ENCODE peak calls at places on chromosomes 16 and 17, in four cellular contexts. One of them, this sample, is unnamed.

GRCh38 chr17:32980230-32980629 is 11.4 kb upstream of the SPACA3 start:
- DNase-seq in spleen: no peak
- DNase-seq in A549: no peak
- DNase-seq in esophagus squamous epithelium: no peak
- DNase-seq in this sample: no peak

GRCh38 chr16:79204486-79204885 is 396.1 kb downstream of the MAF start:
- DNase-seq in spleen: no peak
- DNase-seq in A549: no peak
- DNase-seq in esophagus squamous epithelium: no peak
- DNase-seq in this sample: no peak

GRCh38 chr16:28304214-28304613 is 11.9 kb downstream of the SBK1 start:
- DNase-seq in spleen: no peak
- DNase-seq in A549: no peak
- DNase-seq in esophagus squamous epithelium: no peak
- DNase-seq in this sample: no peak

GRCh38 chr16:65124596-65124995 is 2.7 kb upstream of the CDH11 start:
- DNase-seq in spleen: no peak
- DNase-seq in A549: no peak
- DNase-seq in esophagus squamous epithelium: no peak
- DNase-seq in this sample: no peak

GRCh38 chr17:8080799-8081219 is 6.7 kb downstream of the ALOX12B start:
- DNase-seq in spleen: peak
- DNase-seq in A549: no peak
- DNase-seq in esophagus squamous epithelium: no peak
- DNase-seq in this sample: no peak

GRCh38 chr16:964696-965395 is 5.9 kb downstream of the LMF1 start:
- DNase-seq in spleen: peak
- DNase-seq in A549: no peak
- DNase-seq in esophagus squamous epithelium: no peak
- DNase-seq in this sample: no peak

GRCh38 chr17:38605852-38606645 is at the start of gene SRCIN1:
- DNase-seq in spleen: peak
- DNase-seq in A549: peak
- DNase-seq in esophagus squamous epithelium: no peak
- DNase-seq in this sample: no peak

GRCh38 chr17:49217651-49218413 is 7.3 kb downstream of the ABI3 start:
- DNase-seq in spleen: peak
- DNase-seq in A549: no peak
- DNase-seq in esophagus squamous epithelium: no peak
- DNase-seq in this sample: no peak

GRCh38 chr16:64152010-64152767 is 969.7 kb downstream of the CDH11 start:
- DNase-seq in spleen: no peak
- DNase-seq in A549: no peak
- DNase-seq in esophagus squamous epithelium: no peak
- DNase-seq in this sample: no peak

GRCh38 chr16:10581507-10581906 is 1.1 kb upstream of the EMP2 start:
- DNase-seq in spleen: no peak
- DNase-seq in A549: no peak
- DNase-seq in esophagus squamous epithelium: no peak
- DNase-seq in this sample: no peak

GRCh38 chr17:63337579-63337978 is 108.5 kb downstream of the CYB561 start:
- DNase-seq in spleen: no peak
- DNase-seq in A549: no peak
- DNase-seq in esophagus squamous epithelium: no peak
- DNase-seq in this sample: no peak

GRCh38 chr16:68328151-68328859 is 17.5 kb downstream of the PRMT7 start:
- DNase-seq in spleen: peak
- DNase-seq in A549: peak
- DNase-seq in esophagus squamous epithelium: no peak
- DNase-seq in this sample: no peak

GRCh38 chr17:36082062-36082461 is 7.9 kb downstream of the CCL3 start:
- DNase-seq in spleen: no peak
- DNase-seq in A549: no peak
- DNase-seq in esophagus squamous epithelium: no peak
- DNase-seq in this sample: no peak

GRCh38 chr17:36731091-36731490 is 129.7 kb downstream of the MRM1 start:
- DNase-seq in spleen: no peak
- DNase-seq in A549: no peak
- DNase-seq in esophagus squamous epithelium: no peak
- DNase-seq in this sample: no peak

GRCh38 chr17:33049781-33050414 is 58.3 kb downstream of the SPACA3 start:
- DNase-seq in spleen: no peak
- DNase-seq in A549: peak
- DNase-seq in esophagus squamous epithelium: no peak
- DNase-seq in this sample: peak

GRCh38 chr16:55471448-55472097 is 7.4 kb upstream of the MMP2 start:
- DNase-seq in spleen: no peak
- DNase-seq in A549: no peak
- DNase-seq in esophagus squamous epithelium: no peak
- DNase-seq in this sample: no peak

GRCh38 chr16:55703003-55704001 is 47.5 kb downstream of the SLC6A2 start:
- DNase-seq in spleen: no peak
- DNase-seq in A549: peak
- DNase-seq in esophagus squamous epithelium: no peak
- DNase-seq in this sample: no peak

GRCh38 chr17:12902046-12902445 is 112.7 kb downstream of the ARHGAP44 start:
- DNase-seq in spleen: no peak
- DNase-seq in A549: no peak
- DNase-seq in esophagus squamous epithelium: no peak
- DNase-seq in this sample: no peak

GRCh38 chr17:66670211-66670610 is 164.7 kb upstream of the CACNG5 start:
- DNase-seq in spleen: no peak
- DNase-seq in A549: no peak
- DNase-seq in esophagus squamous epithelium: no peak
- DNase-seq in this sample: no peak

GRCh38 chr17:77444653-77445029 is 303.9 kb downstream of the SEC14L1 start:
- DNase-seq in spleen: no peak
- DNase-seq in A549: no peak
- DNase-seq in esophagus squamous epithelium: no peak
- DNase-seq in this sample: no peak

GRCh38 chr16:74760007-74760767 is 14.4 kb downstream of the FA2H start:
- DNase-seq in spleen: peak
- DNase-seq in A549: peak
- DNase-seq in esophagus squamous epithelium: no peak
- DNase-seq in this sample: no peak

GRCh38 chr16:24013733-24014645 is 178.2 kb downstream of the PRKCB start:
- DNase-seq in spleen: peak
- DNase-seq in A549: no peak
- DNase-seq in esophagus squamous epithelium: peak
- DNase-seq in this sample: no peak

GRCh38 chr17:43169561-43170139 is 1.4 kb upstream of the NBR1 start:
- DNase-seq in spleen: peak
- DNase-seq in A549: peak
- DNase-seq in esophagus squamous epithelium: no peak
- DNase-seq in this sample: no peak

GRCh38 chr17:43175213-43176118 is 4.5 kb downstream of the NBR1 start:
- DNase-seq in spleen: no peak
- DNase-seq in A549: no peak
- DNase-seq in esophagus squamous epithelium: no peak
- DNase-seq in this sample: no peak

GRCh38 chr17:43170766-43171681 is at the start of gene NBR1:
- DNase-seq in spleen: peak
- DNase-seq in A549: peak
- DNase-seq in esophagus squamous epithelium: peak
- DNase-seq in this sample: peak

GRCh38 chr17:43170140-43170765 is 761 bp upstream of the NBR1 start:
- DNase-seq in spleen: peak
- DNase-seq in A549: peak
- DNase-seq in esophagus squamous epithelium: peak
- DNase-seq in this sample: no peak

GRCh38 chr17:43171761-43172487 is 910 bp downstream of the NBR1 start:
- DNase-seq in spleen: no peak
- DNase-seq in A549: peak
- DNase-seq in esophagus squamous epithelium: no peak
- DNase-seq in this sample: no peak
- TF ChIP-seq CTCF in spleen: no peak
- TF ChIP-seq CTCF in A549: peak
- TF ChIP-seq CTCF in esophagus squamous epithelium: no peak
- TF ChIP-seq CTCF in this sample: no peak

DNA sequence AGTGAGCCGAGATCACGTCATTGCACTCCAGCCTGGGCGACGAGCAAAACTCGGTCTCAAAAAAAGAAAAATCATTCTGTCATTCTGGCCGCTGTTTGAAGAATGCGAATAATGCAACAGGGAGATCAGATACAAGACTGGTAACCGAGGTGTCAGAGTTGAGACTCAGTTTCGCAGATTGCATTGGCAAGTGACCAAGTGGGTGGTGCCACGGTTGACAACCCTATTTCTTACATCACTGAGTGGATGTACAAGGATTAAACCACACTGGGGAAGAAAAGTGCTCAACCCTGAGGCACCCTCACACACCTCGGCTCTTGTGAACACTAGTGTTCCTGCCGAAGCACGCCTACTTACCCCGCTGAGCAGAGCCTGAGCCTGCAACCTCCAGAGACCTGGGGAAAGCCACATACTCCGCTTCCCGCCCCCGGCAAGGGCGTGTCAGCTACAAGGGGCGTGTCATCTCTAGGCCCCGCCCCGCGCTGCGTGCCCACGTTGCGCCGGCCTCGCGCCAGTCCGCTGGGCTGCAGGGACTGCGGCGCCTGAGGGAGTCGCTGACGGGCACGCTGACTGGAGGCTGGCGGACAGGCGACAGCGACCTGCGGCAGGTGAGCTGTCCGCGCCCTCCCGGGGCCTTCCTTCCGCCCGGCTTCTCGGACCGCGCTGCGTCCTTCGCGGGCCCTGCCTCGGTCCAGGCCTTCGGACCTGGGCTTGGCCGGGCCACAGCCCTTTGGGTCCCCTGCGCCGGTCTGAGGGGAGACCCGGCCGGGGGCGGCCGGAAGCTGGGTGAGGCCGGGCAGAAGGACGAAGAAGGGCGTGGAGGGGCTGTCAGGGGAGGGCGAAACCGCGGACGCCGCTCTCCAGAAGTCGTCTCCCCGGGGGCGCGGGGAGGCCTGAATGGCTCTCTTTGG is at the start of gene HMOX2:
- DNase-seq in spleen: peak
- DNase-seq in A549: peak
- DNase-seq in esophagus squamous epithelium: peak
- DNase-seq in this sample: no peak
- TF ChIP-seq POLR2A in spleen: peak
- TF ChIP-seq POLR2A in A549: peak
- TF ChIP-seq POLR2A in esophagus squamous epithelium: no peak
- TF ChIP-seq POLR2A in this sample: peak

GRCh38 chr16:1981972-1982574 is 804 bp upstream of the NOXO1 start:
- DNase-seq in spleen: no peak
- DNase-seq in A549: no peak
- DNase-seq in esophagus squamous epithelium: no peak
- DNase-seq in this sample: no peak

GRCh38 chr16:1983544-1984346 is at the start of gene GFER:
- DNase-seq in spleen: peak
- DNase-seq in A549: peak
- DNase-seq in esophagus squamous epithelium: no peak
- DNase-seq in this sample: no peak

GRCh38 chr16:1981398-1981836 is at the start of gene NOXO1:
- DNase-seq in spleen: no peak
- DNase-seq in A549: no peak
- DNase-seq in esophagus squamous epithelium: no peak
- DNase-seq in this sample: no peak

GRCh38 chr16:1984347-1985225 is 593 bp downstream of the GFER start:
- DNase-seq in spleen: no peak
- DNase-seq in A549: no peak
- DNase-seq in esophagus squamous epithelium: no peak
- DNase-seq in this sample: no peak

DNA sequence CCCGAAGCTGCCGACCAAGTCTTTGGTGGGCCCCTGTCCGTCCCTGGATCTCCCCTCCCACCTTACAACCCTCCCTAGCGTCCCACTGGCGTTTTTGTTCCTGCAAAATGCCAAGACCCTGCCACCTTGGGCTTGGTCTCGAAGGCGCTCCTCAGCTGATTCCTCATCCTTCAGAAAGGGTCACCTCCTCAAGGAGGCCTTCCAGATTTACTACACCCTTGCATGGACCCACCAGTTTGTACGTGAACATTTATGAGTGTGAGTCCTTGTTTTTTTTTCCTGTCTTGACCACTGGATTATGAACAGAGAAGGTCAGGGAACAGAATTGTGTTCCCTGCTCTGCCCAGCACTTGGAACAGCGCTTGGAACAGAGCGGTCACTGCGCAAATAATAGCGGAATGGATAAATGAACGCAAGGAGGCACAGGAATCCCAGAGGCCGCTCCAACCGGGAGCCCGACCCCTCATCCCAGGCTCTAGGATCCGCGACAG is 895 bp upstream of the GFER start:
- DNase-seq in spleen: no peak
- DNase-seq in A549: no peak
- DNase-seq in esophagus squamous epithelium: no peak
- DNase-seq in this sample: no peak
- TF ChIP-seq CTCF in spleen: no peak
- TF ChIP-seq CTCF in A549: no peak
- TF ChIP-seq CTCF in esophagus squamous epithelium: no peak
- TF ChIP-seq CTCF in this sample: no peak

GRCh38 chr17:18318771-18319450 is 3.8 kb downstream of the SMCR8 start:
- DNase-seq in spleen: peak
- DNase-seq in A549: no peak
- DNase-seq in esophagus squamous epithelium: no peak
- DNase-seq in this sample: no peak

GRCh38 chr17:18315498-18316360 is 636 bp downstream of the SMCR8 start:
- DNase-seq in spleen: no peak
- DNase-seq in A549: no peak
- DNase-seq in esophagus squamous epithelium: no peak
- DNase-seq in this sample: no peak

GRCh38 chr17:18318122-18318521 is 3.0 kb downstream of the SMCR8 start:
- DNase-seq in spleen: peak
- DNase-seq in A549: no peak
- DNase-seq in esophagus squamous epithelium: no peak
- DNase-seq in this sample: no peak

GRCh38 chr17:18314059-18314730 is 599 bp downstream of the TOP3A start:
- DNase-seq in spleen: no peak
- DNase-seq in A549: no peak
- DNase-seq in esophagus squamous epithelium: no peak
- DNase-seq in this sample: no peak

DNA sequence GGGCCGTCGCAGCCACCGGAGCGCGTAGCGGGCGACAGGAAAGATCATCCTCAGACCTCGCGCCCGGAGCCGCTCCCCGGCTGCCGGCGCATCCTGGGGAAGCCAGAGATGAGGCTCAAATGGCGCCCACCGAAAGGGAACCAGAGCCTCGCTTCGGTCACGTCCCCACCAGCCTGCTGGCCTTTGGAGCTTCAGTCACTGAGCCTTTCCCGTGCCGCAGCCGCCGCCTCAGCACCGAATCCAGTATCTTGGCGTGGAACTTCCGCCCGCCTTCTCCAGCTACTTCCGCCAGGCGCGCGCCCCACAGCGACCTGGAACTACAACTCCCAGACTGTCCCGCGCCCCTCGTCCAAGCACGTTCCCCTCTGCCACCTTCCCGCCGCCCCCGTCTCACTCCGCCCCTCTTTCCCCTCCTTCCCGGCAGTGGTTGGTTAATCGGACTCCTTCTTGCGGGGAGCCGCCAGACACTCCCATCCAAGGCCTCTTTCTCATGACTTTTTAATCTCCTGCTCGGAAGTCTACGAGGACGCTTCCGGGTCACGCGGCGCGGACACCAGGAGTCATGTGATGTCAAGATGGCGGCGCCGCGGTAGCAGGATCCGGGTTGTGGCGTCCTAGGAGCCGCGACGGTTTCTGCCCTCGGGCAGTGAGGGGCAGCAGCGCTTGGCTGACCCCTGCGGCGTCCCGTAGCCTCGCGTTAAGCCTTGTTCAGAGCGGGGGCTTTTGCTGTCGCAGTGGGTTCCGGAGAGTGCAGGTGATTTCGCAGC is at the start of the genes SMCR8 and TOP3A:
- DNase-seq in spleen: peak
- DNase-seq in A549: peak
- DNase-seq in esophagus squamous epithelium: peak
- DNase-seq in this sample: peak
- TF ChIP-seq POLR2A in spleen: no peak
- TF ChIP-seq POLR2A in A549: peak
- TF ChIP-seq POLR2A in esophagus squamous epithelium: no peak
- TF ChIP-seq POLR2A in this sample: no peak

This sample was measured in vagina.